ENCODE peak calls at places on chromosome 11, in nine cellular contexts. E, W, L, D, P, M, A, Y and U are unnamed samples. For H3K9me3, the result is how much of the 10 kb centered on the place peaks cover.

GRCh38 chr11:75328426-75329277 is 22.8 kb downstream of the ARRB1 start:
- ATAC-seq in W (peak), M (peak), Y (peak), A (peak), D (peak), P (peak), E (peak), L (peak), U (peak)

GRCh38 chr11:6203327-6203726 is 2.0 kb upstream of the C11orf42 start:
- ATAC-seq in L (no peak), E (no peak), P (no peak), M (no peak), Y (no peak), D (no peak), W (no peak), A (no peak), U (no peak)

GRCh38 chr11:7905549-7905948 is 25.5 kb downstream of the OR10A6 start:
- ATAC-seq in Y (no peak), A (no peak), M (no peak), L (peak), E (no peak), D (no peak), W (no peak), P (no peak), U (no peak)

GRCh38 chr11:8787372-8787771 is 104.8 kb downstream of the RPL27A start:
- ATAC-seq in P (peak), A (no peak), L (no peak), D (no peak), E (peak), W (peak), M (no peak), Y (no peak), U (no peak)

GRCh38 chr11:35826949-35827348 is 116.9 kb upstream of the LDLRAD3 start:
- ATAC-seq in D (no peak), A (no peak), P (peak), M (no peak), L (no peak), W (peak), E (peak), Y (no peak), U (no peak)

GRCh38 chr11:78798567-78799170 is 224.0 kb upstream of the NARS2 start:
- ATAC-seq in Y (peak), P (peak), L (peak), M (peak), D (peak), W (peak), A (peak), E (peak), U (peak)

GRCh38 chr11:60841797-60842687 is at the start of gene CCDC86:
- ATAC-seq in Y (peak), A (peak), M (peak), L (peak), E (peak), P (peak), D (peak), W (peak), U (peak)

GRCh38 chr11:122210378-122210995 is 94.5 kb upstream of the BLID start:
- ATAC-seq in P (peak), L (no peak), E (no peak), M (no peak), Y (peak), D (peak), W (no peak), A (peak), U (peak)

GRCh38 chr11:77749232-77749631 is 71.3 kb downstream of the RSF1 start:
- ATAC-seq in L (no peak), W (no peak), M (no peak), D (no peak), P (no peak), Y (no peak), A (no peak), E (no peak), U (no peak)

GRCh38 chr11:94837317-94837716 is 69.2 kb downstream of the AMOTL1 start:
- ATAC-seq in A (no peak), Y (no peak), E (no peak), D (no peak), M (no peak), P (peak), W (no peak), L (peak), U (no peak)

GRCh38 chr11:64078905-64079304 is 43.2 kb downstream of the FLRT1 start:
- ATAC-seq in D (no peak), A (no peak), P (peak), L (no peak), E (no peak), Y (no peak), W (no peak), M (no peak), U (no peak)

GRCh38 chr11:44470849-44471248 is 94.6 kb upstream of the CD82 start:
- ATAC-seq in M (no peak), D (no peak), L (no peak), A (no peak), E (no peak), P (peak), W (no peak), Y (no peak), U (no peak)

GRCh38 chr11:47524200-47524874 is 28.6 kb downstream of the CELF1 start:
- ATAC-seq in W (peak), P (peak), D (peak), M (peak), L (peak), E (no peak), Y (peak), A (peak), U (peak)

GRCh38 chr11:110190885-110191284 is 97.7 kb downstream of the ZC3H12C start:
- ATAC-seq in M (no peak), A (no peak), D (no peak), E (no peak), L (no peak), W (no peak), P (no peak), Y (no peak), U (no peak)

GRCh38 chr11:106238704-106239360 is 161.4 kb downstream of the AASDHPPT start:
- ATAC-seq in W (no peak), A (no peak), Y (no peak), D (no peak), P (no peak), M (no peak), E (peak), L (no peak), U (no peak)

GRCh38 chr11:65780770-65781151 is at the start of gene AP5B1:
- ATAC-seq in D (peak), Y (peak), L (peak), P (peak), W (peak), M (peak), E (peak), A (peak), U (peak)
- H3K9me3 ChIP-seq in D (under half), Y (under half), L (under half), P (under half), W (under half), M (under half), E (under half), A (under half), U (under half)

DNA sequence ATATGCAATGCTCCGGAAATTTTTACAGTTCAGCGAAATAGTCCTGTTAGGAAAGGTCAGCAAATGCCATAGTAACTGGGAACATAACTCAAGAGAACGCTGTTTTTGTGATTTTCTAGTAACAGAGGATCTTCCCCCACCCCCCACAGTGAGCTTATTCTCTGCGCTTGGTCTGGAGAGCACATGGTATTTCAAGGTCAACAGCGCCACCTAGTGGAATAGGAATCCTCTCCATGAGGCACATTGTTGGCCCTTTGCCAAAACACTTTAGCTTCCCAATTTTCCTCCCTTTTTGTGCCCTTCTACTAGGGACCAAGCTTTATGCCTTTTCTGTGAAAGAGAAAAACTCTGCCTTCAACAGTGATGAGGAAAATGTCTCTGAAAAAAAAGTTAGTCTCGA is 13.2 kb upstream of the OR4C12 start:
- ATAC-seq in W (no peak), A (peak), L (peak), D (no peak), Y (peak), M (peak), P (no peak), E (no peak), U (no peak)
- H3K9me3 ChIP-seq in W (under half), A (under half), L (under half), D (under half), Y (under half), M (under half), P (under half), E (under half), U (under half)

DNA sequence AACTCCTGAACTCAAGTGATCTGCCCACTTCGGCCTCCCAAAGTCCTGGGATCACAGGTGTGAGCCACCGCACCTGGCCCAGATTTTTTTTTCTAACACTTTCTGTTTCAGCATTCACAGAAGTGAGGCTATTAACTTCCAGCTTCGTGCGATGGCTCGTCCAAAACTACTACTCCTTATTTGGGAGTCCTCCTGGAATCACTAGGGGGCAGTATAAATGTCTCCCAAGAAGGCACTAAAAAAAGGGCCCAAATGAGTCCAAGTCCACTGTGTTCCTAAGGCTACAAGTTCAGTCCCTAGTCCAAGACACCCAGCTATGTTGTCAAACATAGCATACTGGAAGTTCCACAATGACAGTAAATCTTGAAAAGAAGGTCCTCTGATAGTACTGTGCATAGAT is 63.2 kb upstream of the BIRC3 start:
- ATAC-seq in L (no peak), E (no peak), Y (peak), D (no peak), A (peak), M (peak), W (no peak), P (no peak), U (no peak)
- H3K9me3 ChIP-seq in L (under half), E (under half), Y (under half), D (under half), A (under half), M (under half), W (under half), P (under half), U (under half)

DNA sequence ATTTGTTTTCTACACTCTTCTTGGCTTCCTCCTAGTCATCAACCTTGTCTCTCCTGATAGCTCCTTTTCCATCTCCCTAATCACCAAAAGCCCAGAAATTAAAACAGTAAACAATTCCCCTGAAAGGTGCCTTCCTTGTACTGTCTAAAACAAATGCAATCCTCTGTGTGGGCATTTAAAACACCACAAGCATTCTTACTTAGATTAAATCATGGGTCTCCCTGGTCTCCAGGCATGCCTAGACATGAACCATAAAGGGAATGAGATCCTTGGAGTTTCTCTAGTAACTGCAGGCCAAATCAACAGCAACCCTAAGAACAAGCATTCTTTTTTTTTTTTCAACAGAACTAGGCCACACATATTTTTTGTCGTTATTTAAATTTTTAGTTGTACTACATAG is 1.9 kb downstream of the BTG4 start:
- ATAC-seq in M (no peak), L (no peak), E (no peak), Y (no peak), D (no peak), A (no peak), W (no peak), P (no peak), U (no peak)
- H3K9me3 ChIP-seq in M (under half), L (under half), E (under half), Y (under half), D (under half), A (under half), W (under half), P (under half), U (under half)

DNA sequence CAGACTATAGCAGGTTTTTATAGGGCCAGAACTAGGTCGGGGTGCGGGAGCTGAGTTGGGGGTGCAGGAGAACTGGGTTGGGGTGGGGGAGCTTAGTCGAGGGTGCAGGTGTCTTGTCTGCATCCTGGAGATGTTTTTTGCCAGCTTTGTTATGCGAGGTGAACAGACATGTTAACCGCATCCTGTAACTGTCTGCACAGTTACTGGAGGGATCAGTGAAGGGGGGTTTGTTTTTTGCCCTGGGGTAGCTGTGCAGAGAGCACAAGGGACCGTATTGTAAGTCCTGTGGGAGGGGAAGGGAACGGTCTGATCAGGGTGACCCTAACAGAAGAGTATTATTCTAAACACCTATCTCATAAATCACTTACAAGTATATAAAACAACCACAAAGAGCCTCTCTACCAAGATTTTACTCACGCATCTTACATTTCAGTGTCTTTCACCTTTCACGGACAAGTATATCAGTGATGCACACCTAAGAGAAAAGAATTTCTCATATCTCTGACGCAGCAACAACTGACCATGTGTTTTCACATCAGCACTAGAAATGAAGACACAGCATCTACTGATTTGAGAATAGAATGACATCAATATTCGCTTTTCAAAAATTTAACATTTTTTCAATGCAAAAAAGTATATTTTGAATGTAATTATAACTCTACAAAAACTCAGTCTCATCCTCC is 20.8 kb downstream of the ZNF195 start:
- ATAC-seq in D (no peak), A (no peak), M (peak), P (no peak), E (no peak), W (no peak), Y (no peak), L (no peak), U (no peak)
- H3K9me3 ChIP-seq in D (under half), A (half or more), M (under half), P (under half), E (under half), W (half or more), Y (half or more), L (under half), U (half or more)

GRCh38 chr11:12029738-12030363 is 21.4 kb upstream of the DKK3 start:
- ATAC-seq in D (no peak), E (no peak), A (peak), Y (peak), M (no peak), W (no peak), L (peak), P (no peak), U (no peak)
- H3K9me3 ChIP-seq in D (under half), E (under half), A (under half), Y (under half), M (under half), W (under half), L (under half), P (under half), U (under half)

GRCh38 chr11:99822846-99823565 is 802.3 kb downstream of the CNTN5 start:
- ATAC-seq in D (no peak), Y (no peak), A (no peak), E (no peak), L (no peak), P (no peak), W (no peak), M (no peak), U (no peak)
- H3K9me3 ChIP-seq in D (under half), Y (under half), A (under half), E (under half), L (under half), P (under half), W (under half), M (under half), U (under half)

DNA sequence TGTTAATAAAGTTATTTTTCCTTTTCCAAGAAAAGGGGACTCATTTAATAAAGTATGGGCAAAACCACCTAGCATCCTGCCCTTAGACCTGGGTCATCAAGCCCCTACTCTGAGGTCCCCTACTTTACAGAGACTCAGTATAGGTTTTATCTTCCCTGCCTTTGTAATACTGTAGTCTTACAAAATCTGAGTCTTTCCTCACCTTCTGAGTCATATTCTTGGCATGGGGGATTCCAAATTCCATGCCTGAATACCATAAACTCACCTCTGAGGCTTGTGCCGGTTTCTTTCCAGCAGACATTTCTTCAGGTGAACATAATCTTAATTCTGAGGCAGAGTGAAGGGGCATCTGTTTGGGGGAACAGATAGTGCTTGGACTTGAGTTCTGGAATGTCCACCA is 282.5 kb downstream of the KCNA4 start:
- ATAC-seq in A (no peak), W (no peak), D (no peak), P (no peak), Y (no peak), E (no peak), L (no peak), M (no peak), U (no peak)
- H3K9me3 ChIP-seq in A (under half), W (under half), D (under half), P (under half), Y (under half), E (under half), L (under half), M (under half), U (under half)